ENCODE peak calls at places on chromosomes 6 and 20, in five cellular contexts. M is ovary, Y is tibial artery, I is endothelial cell of umbilical vein, L is left lung. A is an unnamed sample.
A peak's percentile ranks its signal among the peaks of the same experiment; 100 is the strongest.

GRCh38 chr20:16258766-16259165 is 314.5 kb downstream of the KIF16B start:
- DNase-seq in M (no peak), Y (no peak), I (no peak), L (no peak), A (no peak)

GRCh38 chr20:3818155-3819151 is 1.9 kb upstream of the AP5S1 start:
- DNase-seq in M (peak; percentile 71), Y (peak; percentile 67), I (peak; percentile 69), L (peak; percentile 78), A (peak; percentile 76)

GRCh38 chr20:56391596-56392281 is at the start of gene AURKA:
- DNase-seq in M (no peak), Y (no peak), I (no peak), L (no peak), A (no peak)

GRCh38 chr6:122778961-122779671 is 400 bp upstream of the FABP7 start:
- DNase-seq in M (no peak), Y (no peak), I (no peak), L (no peak), A (no peak)

GRCh38 chr6:165662671-165663282 is at the start of gene PDE10A:
- DNase-seq in M (peak; percentile 72), Y (peak; percentile 28), I (peak; percentile 57), L (no peak), A (peak; percentile 44)

GRCh38 chr20:1423625-1424106 is 30.8 kb upstream of the FKBP1A start:
- DNase-seq in M (no peak), Y (no peak), I (peak; percentile 37), L (no peak), A (peak; percentile 78)

GRCh38 chr6:3453410-3453809 is 3.4 kb downstream of the SLC22A23 start:
- DNase-seq in M (no peak), Y (no peak), I (no peak), L (no peak), A (no peak)

GRCh38 chr6:85390775-85391174 is 59.1 kb upstream of the NT5E start:
- DNase-seq in M (no peak), Y (no peak), I (no peak), L (no peak), A (no peak)

GRCh38 chr6:108676555-108676954 is 115.8 kb downstream of the FOXO3 start:
- DNase-seq in M (no peak), Y (no peak), I (no peak), L (no peak), A (no peak)

GRCh38 chr6:14799928-14800327 is 445.9 kb upstream of the JARID2 start:
- DNase-seq in M (peak; percentile 82), Y (peak; percentile 60), I (peak; percentile 8), L (peak; percentile 63), A (peak; percentile 82)

GRCh38 chr6:105814745-105815536 is 271.2 kb upstream of the PRDM1 start:
- DNase-seq in M (no peak), Y (no peak), I (no peak), L (no peak), A (no peak)

GRCh38 chr6:54737247-54737646 is 109.3 kb upstream of the FAM83B start:
- DNase-seq in M (no peak), Y (no peak), I (no peak), L (no peak), A (no peak)

GRCh38 chr6:1296542-1296941 is 15.4 kb upstream of the FOXQ1 start:
- DNase-seq in M (no peak), Y (no peak), I (no peak), L (no peak), A (no peak)

GRCh38 chr20:4688342-4688741 is 33.4 kb upstream of the PRND start:
- DNase-seq in M (no peak), Y (no peak), I (no peak), L (no peak), A (no peak)

GRCh38 chr6:78489874-78490273 is 377.5 kb upstream of the IRAK1BP1 start:
- DNase-seq in M (no peak), Y (no peak), I (peak; percentile 95), L (no peak), A (peak; percentile 62)

GRCh38 chr20:539236-539635 is 4.4 kb downstream of the CSNK2A1 start:
- DNase-seq in M (no peak), Y (no peak), I (no peak), L (no peak), A (no peak)

GRCh38 chr20:15789083-15789482 is 784.2 kb downstream of the KIF16B start:
- DNase-seq in M (no peak), Y (no peak), I (peak; percentile 5), L (no peak), A (no peak)

GRCh38 chr20:62219101-62219991 is 732 bp downstream of the HRH3 start:
- DNase-seq in M (no peak), Y (no peak), I (no peak), L (no peak), A (no peak)

GRCh38 chr6:13813621-13814175 is 659 bp downstream of the MCUR1 start:
- DNase-seq in M (peak; percentile 77), Y (peak; percentile 41), I (peak; percentile 75), L (peak; percentile 74), A (peak; percentile 51)

GRCh38 chr20:61558726-61559125 is 306.7 kb downstream of the CDH4 start:
- DNase-seq in M (no peak), Y (no peak), I (no peak), L (no peak), A (no peak)

GRCh38 chr6:138752017-138752416 is 21.6 kb upstream of the CCDC28A start:
- DNase-seq in M (no peak), Y (no peak), I (no peak), L (no peak), A (no peak)

GRCh38 chr6:131281471-131282270 is 146.4 kb downstream of the AKAP7 start:
- DNase-seq in M (peak; percentile 40), Y (peak; percentile 53), I (peak; percentile 88), L (peak; percentile 39), A (peak; percentile 16)

GRCh38 chr6:14396826-14397517 is 279.4 kb downstream of the CD83 start:
- DNase-seq in M (no peak), Y (no peak), I (no peak), L (no peak), A (peak; percentile 13)

GRCh38 chr6:69622230-69622629 is 174.6 kb downstream of the LMBRD1 start:
- DNase-seq in M (no peak), Y (no peak), I (no peak), L (no peak), A (no peak)

GRCh38 chr6:124487778-124488431 is 474.3 kb upstream of the RNF217 start:
- DNase-seq in M (no peak), Y (no peak), I (peak; percentile 81), L (no peak), A (peak; percentile 48)

GRCh38 chr20:56069016-56069415 is 63.7 kb upstream of the CBLN4 start:
- DNase-seq in M (no peak), Y (no peak), I (no peak), L (no peak), A (no peak)

GRCh38 chr6:126963077-126963809 is 155.2 kb upstream of the RSPO3 start:
- DNase-seq in M (no peak), Y (no peak), I (no peak), L (no peak), A (no peak)

DNA sequence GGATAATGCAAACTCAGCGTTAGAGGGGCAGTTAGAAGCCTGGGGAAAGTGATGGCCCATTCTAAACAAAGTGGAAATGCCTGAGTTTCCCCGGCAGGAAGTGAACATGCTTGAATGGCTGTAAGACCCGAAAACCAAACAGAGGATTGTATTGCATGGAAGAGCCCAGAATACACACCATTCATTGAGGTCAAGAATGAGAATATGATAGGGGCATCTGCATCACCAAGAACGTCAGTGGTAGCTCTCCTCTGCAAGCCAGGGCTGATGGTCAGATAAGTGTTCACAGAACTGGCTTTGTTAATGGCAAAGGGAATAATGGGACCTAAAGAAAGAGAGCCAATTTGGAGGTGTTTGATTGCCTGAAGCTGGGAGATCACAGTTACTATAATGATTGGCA is 663.4 kb downstream of the KHDRBS2 start:
- DNase-seq in M (no peak), Y (no peak), I (no peak), L (no peak), A (no peak)
- TF ChIP-seq CTCF in M (no peak), Y (no peak), I (no peak), L (no peak), A (no peak)

DNA sequence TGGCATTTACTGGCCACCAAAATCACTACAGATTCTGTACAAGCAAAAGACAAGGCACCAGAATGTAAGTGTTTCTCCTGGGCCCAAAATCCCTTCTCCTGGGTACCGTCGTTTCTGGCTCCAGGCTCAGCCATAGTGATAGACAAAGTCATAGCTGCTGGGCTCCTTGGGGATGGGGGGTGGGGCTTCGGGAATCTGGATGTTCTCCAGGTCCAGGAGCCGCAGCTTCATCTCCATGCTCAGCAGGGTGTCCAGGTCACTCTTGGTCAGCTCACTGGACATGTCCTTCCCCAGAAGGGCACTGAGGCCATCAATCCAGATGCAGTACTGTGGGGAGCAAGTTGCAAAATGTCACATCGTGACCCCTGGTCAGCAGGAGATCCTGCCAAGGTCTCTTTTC is 39.2 kb downstream of the ELMO2 start:
- DNase-seq in M (no peak), Y (no peak), I (no peak), L (no peak), A (no peak)
- H3K27ac ChIP-seq in M (no peak overlapping the region), Y (no peak overlapping the region), I (no peak overlapping the region), L (no peak overlapping the region), A (no peak overlapping the region)

DNA sequence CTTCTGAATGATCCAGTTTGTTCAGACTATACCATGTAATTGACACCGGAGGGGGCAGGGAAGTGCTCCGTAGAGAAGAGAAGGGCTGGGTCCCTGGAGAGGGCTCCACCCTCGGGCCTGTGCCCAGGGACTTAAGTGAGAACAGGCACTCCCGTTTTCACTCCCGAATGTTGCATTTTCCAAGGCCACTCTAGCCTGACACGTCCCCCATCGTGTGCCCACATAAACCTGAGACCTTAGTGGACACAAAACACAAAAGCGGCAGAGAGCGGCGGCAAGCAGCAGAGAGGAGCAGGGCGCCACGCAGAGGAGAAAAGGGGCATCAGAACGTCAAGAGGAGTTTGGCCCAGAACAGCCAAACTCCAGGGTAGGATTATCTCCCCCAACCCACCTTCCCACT is 1405.1 kb downstream of the GRIK2 start:
- DNase-seq in M (no peak), Y (no peak), I (no peak), L (no peak), A (no peak)
- TF ChIP-seq CTCF in M (no peak), Y (no peak), I (no peak), L (no peak), A (peak; percentile 78)

DNA sequence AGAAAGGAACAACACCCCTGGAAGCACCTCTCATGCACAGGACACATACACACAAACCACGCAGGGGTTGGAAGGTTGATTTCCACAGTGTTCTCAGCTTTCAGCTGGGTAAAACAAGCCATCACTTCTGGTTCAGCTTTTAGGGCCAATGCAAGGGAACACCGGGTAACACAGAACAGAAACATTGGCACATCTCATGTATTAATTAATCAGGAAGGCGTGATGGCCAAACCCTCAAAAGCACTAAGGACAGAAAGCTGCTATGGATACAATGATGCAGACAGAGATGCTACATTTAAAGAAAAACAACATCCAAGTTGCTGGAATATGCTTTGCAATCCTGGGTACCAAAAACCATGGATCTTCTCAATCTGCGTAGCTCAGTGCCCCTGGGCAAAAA is 104.3 kb upstream of the BEND6 start:
- DNase-seq in M (no peak), Y (no peak), I (no peak), L (no peak), A (no peak)
- H3K27ac ChIP-seq in M (peak overlapping the region; percentile 31), Y (peak overlapping the region; percentile 64), I (no peak overlapping the region), L (no peak overlapping the region), A (peak overlapping the region; percentile 39)

A was measured in brain microvascular endothelial cell.